ENCODE peak calls at places on chromosomes 3 and 15, in eight cellular contexts. C is pancreas; Q is GM23248; F is uterus; N is CD8-positive, alpha-beta memory T cell; T is CD4-positive, CD25-positive, alpha-beta regulatory T cell; S is A549; G is mesenchymal stem cell. K is an unnamed sample.

GRCh38 chr3:105278688-105279087 is 88.0 kb upstream of the ALCAM start:
- DNase-seq in C (no peak), Q (no peak), F (no peak), N (no peak), T (no peak), S (no peak), G (no peak), K (no peak)

GRCh38 chr3:115986555-115987207 is 363.4 kb downstream of the GAP43 start:
- DNase-seq in C (no peak), Q (peak; percentile 62), F (no peak), N (no peak), T (no peak), S (peak; percentile 10), G (peak; percentile 43), K (no peak)

GRCh38 chr3:20400686-20401085 is 214.7 kb upstream of the SGO1 start:
- DNase-seq in C (no peak), Q (no peak), F (no peak), N (no peak), T (no peak), S (no peak), G (no peak), K (no peak)

GRCh38 chr15:94258246-94258645 is 26.9 kb downstream of the MCTP2 start:
- DNase-seq in C (no peak), Q (no peak), F (no peak), N (no peak), T (no peak), S (no peak), G (no peak), K (no peak)

GRCh38 chr3:14389133-14390115 is 13.0 kb upstream of the SLC6A6 start:
- DNase-seq in C (no peak), Q (peak; percentile 30), F (no peak), N (no peak), T (no peak), S (no peak), G (no peak), K (peak; percentile 9)

GRCh38 chr3:19960670-19961069 is 13.8 kb downstream of the RAB5A start:
- DNase-seq in C (no peak), Q (no peak), F (no peak), N (no peak), T (no peak), S (no peak), G (no peak), K (no peak)

GRCh38 chr15:39579487-39580116 is 1.3 kb upstream of the THBS1 start:
- DNase-seq in C (peak; percentile 54), Q (peak; percentile 91), F (peak; percentile 78), N (no peak), T (no peak), S (peak; percentile 62), G (peak; percentile 96), K (peak; percentile 83)

GRCh38 chr3:154143873-154144272 is 22.7 kb downstream of the ARHGEF26 start:
- DNase-seq in C (no peak), Q (no peak), F (no peak), N (no peak), T (no peak), S (no peak), G (no peak), K (no peak)

GRCh38 chr15:92578096-92578835 is 77.3 kb downstream of the FAM174B start:
- DNase-seq in C (no peak), Q (no peak), F (no peak), N (no peak), T (no peak), S (no peak), G (no peak), K (no peak)

GRCh38 chr3:64539451-64540196 is 148.2 kb downstream of the ADAMTS9 start:
- DNase-seq in C (no peak), Q (peak; percentile 73), F (peak; percentile 77), N (no peak), T (no peak), S (no peak), G (no peak), K (peak; percentile 75)

GRCh38 chr3:41162541-41162940 is 36.8 kb upstream of the CTNNB1 start:
- DNase-seq in C (no peak), Q (no peak), F (no peak), N (no peak), T (no peak), S (no peak), G (no peak), K (no peak)

GRCh38 chr3:171565671-171566070 is 105.5 kb upstream of the TNIK start:
- DNase-seq in C (no peak), Q (peak; percentile 53), F (no peak), N (no peak), T (no peak), S (no peak), G (peak; percentile 74), K (no peak)

GRCh38 chr3:42195879-42196330 is 70.1 kb downstream of the CCK start:
- DNase-seq in C (no peak), Q (no peak), F (no peak), N (no peak), T (no peak), S (no peak), G (no peak), K (no peak)

GRCh38 chr15:62240121-62240520 is 75.0 kb upstream of the C2CD4B start:
- DNase-seq in C (no peak), Q (no peak), F (no peak), N (no peak), T (no peak), S (no peak), G (no peak), K (no peak)

GRCh38 chr3:168973206-168973605 is 690.3 kb downstream of the MECOM start:
- DNase-seq in C (no peak), Q (peak; percentile 74), F (no peak), N (no peak), T (no peak), S (no peak), G (no peak), K (no peak)

GRCh38 chr3:95401693-95402092 is 1338.8 kb downstream of the NSUN3 start:
- DNase-seq in C (no peak), Q (no peak), F (no peak), N (no peak), T (no peak), S (no peak), G (no peak), K (no peak)

GRCh38 chr3:149373235-149374125 is 4.0 kb downstream of the TM4SF1 start:
- DNase-seq in C (no peak), Q (peak; percentile 92), F (no peak), N (no peak), T (no peak), S (no peak), G (peak; percentile 90), K (no peak)

GRCh38 chr3:171183042-171183441 is 156.5 kb upstream of the SLC2A2 start:
- DNase-seq in C (no peak), Q (peak; percentile 48), F (no peak), N (no peak), T (no peak), S (peak; percentile 13), G (peak; percentile 56), K (no peak)

GRCh38 chr15:90956551-90957104 is 1.9 kb downstream of the RCCD1 start:
- DNase-seq in C (peak; percentile 85), Q (peak; percentile 85), F (peak; percentile 82), N (peak; percentile 36), T (peak; percentile 57), S (peak; percentile 97), G (peak; percentile 79), K (peak; percentile 78)

GRCh38 chr3:13296662-13297061 is 123.5 kb downstream of the NUP210 start:
- DNase-seq in C (no peak), Q (no peak), F (no peak), N (no peak), T (no peak), S (no peak), G (no peak), K (no peak)

DNA sequence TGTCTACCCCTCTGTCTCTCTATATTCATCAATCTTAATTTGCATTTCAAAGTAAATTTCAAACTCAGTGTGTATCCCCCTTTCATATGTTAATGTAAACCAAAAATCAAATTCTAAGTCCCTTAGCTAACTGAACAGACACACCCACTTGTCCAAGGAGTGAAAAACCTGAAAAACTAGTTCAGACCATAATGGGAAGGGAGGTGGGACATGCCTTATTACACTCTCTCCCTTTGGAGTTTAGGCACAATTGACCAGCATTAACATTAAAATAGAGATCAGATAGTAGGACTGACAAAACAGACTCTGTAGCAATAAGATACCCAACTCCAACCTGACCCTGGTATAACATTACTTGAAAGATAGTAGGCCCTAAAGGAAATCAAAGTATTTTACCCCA is 247.7 kb upstream of the GADL1 start:
- DNase-seq in C (no peak), Q (no peak), F (no peak), N (no peak), T (no peak), S (no peak), G (no peak), K (no peak)
- H3K27ac ChIP-seq in C (no peak overlapping the region), Q (no peak overlapping the region), F (no peak overlapping the region), N (no peak overlapping the region), T (no peak overlapping the region), S (no peak overlapping the region), G (no peak overlapping the region), K (no peak overlapping the region)

DNA sequence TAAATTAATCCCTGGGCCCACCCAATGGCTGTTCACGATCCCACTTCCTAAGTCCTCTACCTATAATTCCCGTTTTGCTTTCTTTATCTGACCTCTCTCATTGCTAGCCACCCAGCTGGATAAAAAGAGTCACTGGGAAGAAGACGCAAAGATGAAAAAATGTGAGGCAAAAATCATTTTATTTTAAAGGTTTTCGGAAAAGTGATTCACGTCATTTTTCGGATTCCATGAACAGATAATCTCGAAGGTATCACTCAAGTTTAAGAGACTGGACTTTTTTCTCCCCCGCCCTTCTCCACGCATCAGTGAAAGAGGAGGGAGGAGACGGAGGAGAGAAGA is 266.6 kb downstream of the CGGBP1 start:
- DNase-seq in C (no peak), Q (no peak), F (no peak), N (no peak), T (no peak), S (no peak), G (no peak), K (no peak)
- H3K4me3 ChIP-seq in C (peak overlapping the region; percentile 37), Q (peak overlapping the region; percentile 67), F (no peak overlapping the region), N (no peak overlapping the region), T (no peak overlapping the region), S (peak overlapping the region; percentile 59), G (peak overlapping the region; percentile 75), K (peak overlapping the region; percentile 35)

DNA sequence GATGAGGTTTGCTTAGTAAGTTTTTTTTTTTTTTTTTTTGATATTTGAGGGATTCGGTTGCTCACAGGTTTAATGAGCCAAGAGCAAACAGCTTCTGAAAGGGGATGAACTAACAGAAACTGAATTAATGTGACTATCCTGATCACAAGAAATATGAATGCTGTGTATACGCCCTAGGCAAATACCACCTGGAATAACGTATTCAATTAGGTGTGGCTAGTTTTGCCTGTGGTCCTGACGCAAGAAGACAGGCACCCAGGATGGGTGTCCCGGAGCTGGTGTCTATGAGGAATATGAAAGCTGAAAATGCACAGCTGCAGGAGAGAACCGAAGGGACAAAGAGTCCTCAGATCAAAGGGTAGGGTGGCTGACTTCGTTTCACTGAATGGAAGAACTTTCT is 14.6 kb downstream of the LSG1 start:
- DNase-seq in C (no peak), Q (no peak), F (no peak), N (no peak), T (no peak), S (no peak), G (no peak), K (no peak)
- H3K27ac ChIP-seq in C (no peak overlapping the region), Q (no peak overlapping the region), F (no peak overlapping the region), N (no peak overlapping the region), T (no peak overlapping the region), S (no peak overlapping the region), G (no peak overlapping the region), K (no peak overlapping the region)

GRCh38 chr15:31435256-31435781 is 108.7 kb downstream of the KLF13 start:
- DNase-seq in C (peak; percentile 55), Q (peak; percentile 87), F (peak; percentile 65), N (peak; percentile 89), T (peak; percentile 54), S (peak; percentile 89), G (peak; percentile 91), K (peak; percentile 93)
- H3K4me3 ChIP-seq in C (no peak overlapping the region), Q (peak overlapping the region; percentile 62), F (no peak overlapping the region), N (peak overlapping the region; percentile 72), T (peak overlapping the region; percentile 83), S (peak overlapping the region; percentile 12), G (peak overlapping the region; percentile 70), K (peak overlapping the region; percentile 6)